ENCODE peak calls at places on chromosomes 3 and 15, in ten cellular contexts. One of them, this sample, is unnamed. For H3K36me3, the result is how much of the 10 kb centered on the place peaks cover.

GRCh38 chr3:168546707-168547106 is 451.0 kb upstream of the GOLIM4 start:
- DNase-seq in transverse colon: no peak
- DNase-seq in SJCRH30: no peak
- DNase-seq in lung: no peak
- DNase-seq in fibroblast of lung: no peak
- DNase-seq in adrenal gland: no peak
- DNase-seq in PC-3: no peak
- DNase-seq in GM06990: no peak
- DNase-seq in right atrium auricular region: no peak
- DNase-seq in aorta: no peak
- DNase-seq in this sample: no peak

GRCh38 chr3:25239042-25239441 is 189.0 kb upstream of the RARB start:
- DNase-seq in transverse colon: no peak
- DNase-seq in SJCRH30: no peak
- DNase-seq in lung: no peak
- DNase-seq in fibroblast of lung: no peak
- DNase-seq in adrenal gland: no peak
- DNase-seq in PC-3: no peak
- DNase-seq in GM06990: no peak
- DNase-seq in right atrium auricular region: no peak
- DNase-seq in aorta: no peak
- DNase-seq in this sample: no peak

GRCh38 chr3:196599734-196600128 is 31.3 kb downstream of the FBXO45 start:
- DNase-seq in transverse colon: no peak
- DNase-seq in SJCRH30: no peak
- DNase-seq in lung: no peak
- DNase-seq in fibroblast of lung: no peak
- DNase-seq in adrenal gland: no peak
- DNase-seq in PC-3: peak
- DNase-seq in GM06990: no peak
- DNase-seq in right atrium auricular region: peak
- DNase-seq in aorta: no peak
- DNase-seq in this sample: no peak

GRCh38 chr15:40511093-40511471 is 40.3 kb downstream of the CHST14 start:
- DNase-seq in transverse colon: peak
- DNase-seq in SJCRH30: no peak
- DNase-seq in lung: no peak
- DNase-seq in fibroblast of lung: no peak
- DNase-seq in adrenal gland: no peak
- DNase-seq in PC-3: no peak
- DNase-seq in GM06990: peak
- DNase-seq in right atrium auricular region: no peak
- DNase-seq in aorta: no peak
- DNase-seq in this sample: no peak

GRCh38 chr3:127680146-127680661 is 7.5 kb downstream of the ABTB1 start:
- DNase-seq in transverse colon: no peak
- DNase-seq in SJCRH30: no peak
- DNase-seq in lung: no peak
- DNase-seq in fibroblast of lung: no peak
- DNase-seq in adrenal gland: peak
- DNase-seq in PC-3: no peak
- DNase-seq in GM06990: no peak
- DNase-seq in right atrium auricular region: peak
- DNase-seq in aorta: peak
- DNase-seq in this sample: peak

GRCh38 chr15:59388670-59389069 is 16.0 kb upstream of the MYO1E start:
- DNase-seq in transverse colon: no peak
- DNase-seq in SJCRH30: no peak
- DNase-seq in lung: no peak
- DNase-seq in fibroblast of lung: peak
- DNase-seq in adrenal gland: no peak
- DNase-seq in PC-3: peak
- DNase-seq in GM06990: no peak
- DNase-seq in right atrium auricular region: no peak
- DNase-seq in aorta: no peak
- DNase-seq in this sample: no peak

GRCh38 chr3:150793641-150794040 is 30.7 kb upstream of the SIAH2 start:
- DNase-seq in transverse colon: no peak
- DNase-seq in SJCRH30: no peak
- DNase-seq in lung: no peak
- DNase-seq in fibroblast of lung: no peak
- DNase-seq in adrenal gland: no peak
- DNase-seq in PC-3: no peak
- DNase-seq in GM06990: no peak
- DNase-seq in right atrium auricular region: no peak
- DNase-seq in aorta: no peak
- DNase-seq in this sample: no peak

GRCh38 chr15:64692166-64692565 is 83.2 kb downstream of the RBPMS2 start:
- DNase-seq in transverse colon: no peak
- DNase-seq in SJCRH30: no peak
- DNase-seq in lung: no peak
- DNase-seq in fibroblast of lung: no peak
- DNase-seq in adrenal gland: no peak
- DNase-seq in PC-3: no peak
- DNase-seq in GM06990: no peak
- DNase-seq in right atrium auricular region: no peak
- DNase-seq in aorta: peak
- DNase-seq in this sample: no peak

GRCh38 chr3:136899622-136900158 is 37.7 kb downstream of the NCK1 start:
- DNase-seq in transverse colon: no peak
- DNase-seq in SJCRH30: no peak
- DNase-seq in lung: no peak
- DNase-seq in fibroblast of lung: no peak
- DNase-seq in adrenal gland: no peak
- DNase-seq in PC-3: no peak
- DNase-seq in GM06990: no peak
- DNase-seq in right atrium auricular region: no peak
- DNase-seq in aorta: no peak
- DNase-seq in this sample: no peak

GRCh38 chr15:44009056-44009455 is 182.3 kb downstream of the WDR76 start:
- DNase-seq in transverse colon: no peak
- DNase-seq in SJCRH30: no peak
- DNase-seq in lung: no peak
- DNase-seq in fibroblast of lung: peak
- DNase-seq in adrenal gland: no peak
- DNase-seq in PC-3: peak
- DNase-seq in GM06990: no peak
- DNase-seq in right atrium auricular region: no peak
- DNase-seq in aorta: no peak
- DNase-seq in this sample: no peak

GRCh38 chr15:37135225-37135624 is 34.9 kb upstream of the MEIS2 start:
- DNase-seq in transverse colon: no peak
- DNase-seq in SJCRH30: peak
- DNase-seq in lung: no peak
- DNase-seq in fibroblast of lung: no peak
- DNase-seq in adrenal gland: no peak
- DNase-seq in PC-3: peak
- DNase-seq in GM06990: no peak
- DNase-seq in right atrium auricular region: no peak
- DNase-seq in aorta: no peak
- DNase-seq in this sample: peak

GRCh38 chr3:62361261-62361660 is 12.1 kb downstream of the FEZF2 start:
- DNase-seq in transverse colon: no peak
- DNase-seq in SJCRH30: no peak
- DNase-seq in lung: no peak
- DNase-seq in fibroblast of lung: no peak
- DNase-seq in adrenal gland: no peak
- DNase-seq in PC-3: no peak
- DNase-seq in GM06990: no peak
- DNase-seq in right atrium auricular region: no peak
- DNase-seq in aorta: no peak
- DNase-seq in this sample: no peak

GRCh38 chr3:11522398-11522715 is 121.4 kb downstream of the VGLL4 start:
- DNase-seq in transverse colon: no peak
- DNase-seq in SJCRH30: no peak
- DNase-seq in lung: no peak
- DNase-seq in fibroblast of lung: no peak
- DNase-seq in adrenal gland: peak
- DNase-seq in PC-3: peak
- DNase-seq in GM06990: no peak
- DNase-seq in right atrium auricular region: no peak
- DNase-seq in aorta: no peak
- DNase-seq in this sample: no peak

DNA sequence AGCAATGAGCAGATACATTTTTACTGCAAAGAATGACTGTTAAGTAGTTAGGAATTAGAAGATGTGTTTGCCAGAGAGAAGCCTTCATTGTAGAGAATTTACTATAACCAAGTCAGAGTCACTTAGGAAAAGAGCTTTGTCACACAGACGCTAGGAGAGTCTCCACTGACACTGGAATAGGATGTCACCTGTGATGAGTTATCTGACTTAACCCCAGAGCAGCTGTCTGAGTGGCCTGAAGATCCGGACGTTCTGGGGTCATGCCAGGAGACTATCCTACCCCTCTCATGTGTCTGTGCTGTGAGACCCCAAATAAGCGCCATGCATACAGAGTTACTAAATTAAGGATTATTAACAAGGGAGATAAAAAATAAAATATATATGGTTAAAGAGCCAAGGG is 43.7 kb downstream of the ITGB5 start:
- DNase-seq in transverse colon: no peak
- DNase-seq in SJCRH30: peak
- DNase-seq in lung: no peak
- DNase-seq in fibroblast of lung: no peak
- DNase-seq in adrenal gland: no peak
- DNase-seq in PC-3: no peak
- DNase-seq in GM06990: no peak
- DNase-seq in right atrium auricular region: no peak
- DNase-seq in aorta: no peak
- DNase-seq in this sample: peak
- H3K36me3 ChIP-seq in transverse colon: under half
- H3K36me3 ChIP-seq in SJCRH30: under half
- H3K36me3 ChIP-seq in lung: under half
- H3K36me3 ChIP-seq in fibroblast of lung: under half
- H3K36me3 ChIP-seq in adrenal gland: under half
- H3K36me3 ChIP-seq in PC-3: under half
- H3K36me3 ChIP-seq in GM06990: under half
- H3K36me3 ChIP-seq in right atrium auricular region: under half
- H3K36me3 ChIP-seq in aorta: under half
- H3K36me3 ChIP-seq in this sample: under half

DNA sequence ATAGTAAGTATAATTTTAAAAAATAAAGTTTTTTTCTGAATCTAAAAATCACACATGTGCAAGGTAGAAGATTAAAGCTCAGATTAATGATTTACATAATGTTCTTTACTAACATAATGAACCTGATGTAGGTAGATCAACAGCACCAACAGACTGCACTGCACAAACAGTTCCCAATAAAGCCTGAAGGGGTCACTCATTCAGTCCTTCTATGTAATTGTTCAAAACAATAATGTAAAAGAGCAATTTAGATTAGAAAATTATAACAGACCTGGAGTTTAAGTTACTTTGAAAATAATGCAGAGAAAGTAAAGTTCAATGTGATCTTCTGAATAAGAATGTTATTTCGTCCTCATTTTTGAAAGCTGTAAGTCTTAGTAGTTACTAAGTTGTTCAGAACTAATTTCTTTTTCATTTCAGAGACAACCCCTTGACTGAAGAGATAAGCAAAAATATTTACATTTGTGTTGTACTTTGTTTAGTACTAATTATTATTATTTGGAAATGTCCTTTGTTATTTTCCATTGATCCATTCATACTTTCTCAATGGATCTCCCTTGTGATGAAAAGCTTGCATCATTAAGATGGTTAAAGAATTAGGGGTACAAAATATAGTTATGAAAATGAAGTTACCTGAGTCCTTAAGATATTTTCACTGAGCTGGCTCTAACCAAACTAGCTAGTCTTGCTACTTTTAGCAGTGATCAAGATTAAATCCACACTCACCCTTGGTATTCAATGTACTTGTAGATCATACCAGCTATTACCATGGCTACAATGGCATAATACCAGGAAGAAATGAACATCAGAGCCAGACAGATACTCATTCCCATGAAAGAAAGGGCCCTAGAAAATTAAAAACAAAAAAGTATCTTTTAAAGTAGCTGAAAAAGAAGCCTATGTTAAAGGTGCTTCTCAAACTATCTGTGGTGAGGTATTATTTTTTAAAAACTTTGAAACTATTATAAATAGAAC is 16.8 kb downstream of the EMC4 start:
- DNase-seq in transverse colon: peak
- DNase-seq in SJCRH30: peak
- DNase-seq in lung: no peak
- DNase-seq in fibroblast of lung: peak
- DNase-seq in adrenal gland: no peak
- DNase-seq in PC-3: peak
- DNase-seq in GM06990: peak
- DNase-seq in right atrium auricular region: no peak
- DNase-seq in aorta: no peak
- DNase-seq in this sample: peak
- H3K36me3 ChIP-seq in transverse colon: half or more
- H3K36me3 ChIP-seq in SJCRH30: under half
- H3K36me3 ChIP-seq in lung: under half
- H3K36me3 ChIP-seq in fibroblast of lung: under half
- H3K36me3 ChIP-seq in adrenal gland: under half
- H3K36me3 ChIP-seq in PC-3: under half
- H3K36me3 ChIP-seq in GM06990: under half
- H3K36me3 ChIP-seq in right atrium auricular region: half or more
- H3K36me3 ChIP-seq in aorta: under half
- H3K36me3 ChIP-seq in this sample: under half

DNA sequence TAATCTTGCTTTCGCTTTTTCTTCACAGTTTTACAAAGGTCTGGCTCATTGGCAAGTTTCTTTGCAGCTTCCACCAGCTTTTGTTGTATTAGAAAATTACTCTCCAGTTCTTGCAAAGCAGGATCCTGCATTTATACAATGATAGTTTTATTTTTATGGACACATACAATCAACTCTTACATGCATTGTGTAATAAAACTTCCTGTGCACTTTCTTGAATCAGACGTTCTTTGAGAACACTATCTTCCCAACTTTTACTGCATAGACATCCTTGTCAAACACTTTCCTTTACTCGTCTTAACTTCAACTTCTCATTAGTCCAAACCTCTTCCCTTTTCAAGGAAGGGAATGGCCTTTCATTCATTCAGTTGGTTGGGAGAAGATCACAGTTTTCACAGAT is 71.4 kb upstream of the LMOD3 start:
- DNase-seq in transverse colon: no peak
- DNase-seq in SJCRH30: no peak
- DNase-seq in lung: no peak
- DNase-seq in fibroblast of lung: no peak
- DNase-seq in adrenal gland: no peak
- DNase-seq in PC-3: no peak
- DNase-seq in GM06990: no peak
- DNase-seq in right atrium auricular region: no peak
- DNase-seq in aorta: no peak
- DNase-seq in this sample: no peak
- H3K36me3 ChIP-seq in transverse colon: under half
- H3K36me3 ChIP-seq in SJCRH30: under half
- H3K36me3 ChIP-seq in lung: under half
- H3K36me3 ChIP-seq in fibroblast of lung: under half
- H3K36me3 ChIP-seq in adrenal gland: under half
- H3K36me3 ChIP-seq in PC-3: under half
- H3K36me3 ChIP-seq in GM06990: under half
- H3K36me3 ChIP-seq in right atrium auricular region: under half
- H3K36me3 ChIP-seq in aorta: under half
- H3K36me3 ChIP-seq in this sample: under half

GRCh38 chr3:98812851-98813374 is 49.8 kb downstream of the ST3GAL6 start:
- DNase-seq in transverse colon: no peak
- DNase-seq in SJCRH30: peak
- DNase-seq in lung: peak
- DNase-seq in fibroblast of lung: peak
- DNase-seq in adrenal gland: no peak
- DNase-seq in PC-3: peak
- DNase-seq in GM06990: no peak
- DNase-seq in right atrium auricular region: no peak
- DNase-seq in aorta: no peak
- DNase-seq in this sample: no peak
- H3K36me3 ChIP-seq in transverse colon: under half
- H3K36me3 ChIP-seq in SJCRH30: under half
- H3K36me3 ChIP-seq in lung: under half
- H3K36me3 ChIP-seq in fibroblast of lung: under half
- H3K36me3 ChIP-seq in adrenal gland: under half
- H3K36me3 ChIP-seq in PC-3: half or more
- H3K36me3 ChIP-seq in GM06990: under half
- H3K36me3 ChIP-seq in right atrium auricular region: under half
- H3K36me3 ChIP-seq in aorta: under half
- H3K36me3 ChIP-seq in this sample: under half